ENCODE peak calls at places on chromosomes 12 and 14, in five cellular contexts. One of them, this sample, is unnamed.

GRCh38 chr14:53663709-53664108 is 292.9 kb downstream of the BMP4 start:
- DNase-seq in body of pancreas: no peak
- DNase-seq in epithelial cell of esophagus: peak
- DNase-seq in AG09319: no peak
- DNase-seq in kidney: no peak
- DNase-seq in this sample: no peak

GRCh38 chr12:67068204-67068731 is 200.9 kb upstream of the CAND1 start:
- DNase-seq in body of pancreas: peak
- DNase-seq in epithelial cell of esophagus: peak
- DNase-seq in AG09319: no peak
- DNase-seq in kidney: peak
- DNase-seq in this sample: no peak

GRCh38 chr14:22966783-22967269 is 9.9 kb upstream of the HAUS4 start:
- DNase-seq in body of pancreas: no peak
- DNase-seq in epithelial cell of esophagus: no peak
- DNase-seq in AG09319: no peak
- DNase-seq in kidney: no peak
- DNase-seq in this sample: no peak

GRCh38 chr12:2120982-2121758 is 68.4 kb downstream of the CACNA1C start:
- DNase-seq in body of pancreas: no peak
- DNase-seq in epithelial cell of esophagus: no peak
- DNase-seq in AG09319: no peak
- DNase-seq in kidney: no peak
- DNase-seq in this sample: no peak

GRCh38 chr12:104347374-104348075 is 44.0 kb downstream of the EID3 start:
- DNase-seq in body of pancreas: no peak
- DNase-seq in epithelial cell of esophagus: peak
- DNase-seq in AG09319: no peak
- DNase-seq in kidney: no peak
- DNase-seq in this sample: no peak

GRCh38 chr14:91669867-91670266 is 62.0 kb downstream of the CATSPERB start:
- DNase-seq in body of pancreas: no peak
- DNase-seq in epithelial cell of esophagus: no peak
- DNase-seq in AG09319: no peak
- DNase-seq in kidney: no peak
- DNase-seq in this sample: no peak

GRCh38 chr12:120225852-120226640 is 25.1 kb upstream of the RPLP0 start:
- DNase-seq in body of pancreas: peak
- DNase-seq in epithelial cell of esophagus: peak
- DNase-seq in AG09319: no peak
- DNase-seq in kidney: peak
- DNase-seq in this sample: no peak

GRCh38 chr12:91180162-91180561 is 2.5 kb downstream of the DCN start:
- DNase-seq in body of pancreas: no peak
- DNase-seq in epithelial cell of esophagus: no peak
- DNase-seq in AG09319: no peak
- DNase-seq in kidney: no peak
- DNase-seq in this sample: no peak

GRCh38 chr12:51190820-51191219 is 17.9 kb upstream of the TFCP2 start:
- DNase-seq in body of pancreas: no peak
- DNase-seq in epithelial cell of esophagus: no peak
- DNase-seq in AG09319: no peak
- DNase-seq in kidney: no peak
- DNase-seq in this sample: no peak

GRCh38 chr12:48351022-48351708 is 446 bp upstream of the ZNF641 start:
- DNase-seq in body of pancreas: peak
- DNase-seq in epithelial cell of esophagus: peak
- DNase-seq in AG09319: peak
- DNase-seq in kidney: no peak
- DNase-seq in this sample: no peak

GRCh38 chr14:43147480-43147879 is 1359.6 kb downstream of the FSCB start:
- DNase-seq in body of pancreas: no peak
- DNase-seq in epithelial cell of esophagus: no peak
- DNase-seq in AG09319: no peak
- DNase-seq in kidney: no peak
- DNase-seq in this sample: no peak

GRCh38 chr12:59005195-59005961 is 85.1 kb upstream of the LRIG3 start:
- DNase-seq in body of pancreas: no peak
- DNase-seq in epithelial cell of esophagus: no peak
- DNase-seq in AG09319: peak
- DNase-seq in kidney: no peak
- DNase-seq in this sample: no peak

GRCh38 chr12:57299514-57300016 is 48.6 kb upstream of the STAC3 start:
- DNase-seq in body of pancreas: no peak
- DNase-seq in epithelial cell of esophagus: no peak
- DNase-seq in AG09319: no peak
- DNase-seq in kidney: no peak
- DNase-seq in this sample: no peak

GRCh38 chr14:89911018-89911919 is 43.3 kb downstream of the EFCAB11 start:
- DNase-seq in body of pancreas: peak
- DNase-seq in epithelial cell of esophagus: no peak
- DNase-seq in AG09319: no peak
- DNase-seq in kidney: no peak
- DNase-seq in this sample: no peak

GRCh38 chr12:81759215-81759991 is at the start of gene PPFIA2:
- DNase-seq in body of pancreas: peak
- DNase-seq in epithelial cell of esophagus: peak
- DNase-seq in AG09319: no peak
- DNase-seq in kidney: peak
- DNase-seq in this sample: no peak

GRCh38 chr14:61369097-61369496 is 47.7 kb downstream of the PRKCH start:
- DNase-seq in body of pancreas: no peak
- DNase-seq in epithelial cell of esophagus: no peak
- DNase-seq in AG09319: no peak
- DNase-seq in kidney: no peak
- DNase-seq in this sample: no peak

GRCh38 chr12:49055978-49056754 is 4.4 kb downstream of the KMT2D start:
- DNase-seq in body of pancreas: peak
- DNase-seq in epithelial cell of esophagus: peak
- DNase-seq in AG09319: peak
- DNase-seq in kidney: peak
- DNase-seq in this sample: peak

GRCh38 chr14:94572637-94573303 is 8.5 kb upstream of the SERPINA5 start:
- DNase-seq in body of pancreas: no peak
- DNase-seq in epithelial cell of esophagus: no peak
- DNase-seq in AG09319: no peak
- DNase-seq in kidney: no peak
- DNase-seq in this sample: no peak

GRCh38 chr14:76154539-76155126 is 2.9 kb downstream of the GPATCH2L start:
- DNase-seq in body of pancreas: no peak
- DNase-seq in epithelial cell of esophagus: no peak
- DNase-seq in AG09319: no peak
- DNase-seq in kidney: no peak
- DNase-seq in this sample: no peak

GRCh38 chr14:37122288-37122687 is 50.1 kb downstream of the SLC25A21 start:
- DNase-seq in body of pancreas: no peak
- DNase-seq in epithelial cell of esophagus: peak
- DNase-seq in AG09319: no peak
- DNase-seq in kidney: no peak
- DNase-seq in this sample: no peak

GRCh38 chr12:53997324-53998173 is 2.4 kb upstream of the HOXC9 start:
- DNase-seq in body of pancreas: no peak
- DNase-seq in epithelial cell of esophagus: no peak
- DNase-seq in AG09319: no peak
- DNase-seq in kidney: peak
- DNase-seq in this sample: no peak

GRCh38 chr12:69534389-69534822 is 50.9 kb upstream of the CCT2 start:
- DNase-seq in body of pancreas: peak
- DNase-seq in epithelial cell of esophagus: peak
- DNase-seq in AG09319: peak
- DNase-seq in kidney: no peak
- DNase-seq in this sample: peak

GRCh38 chr12:131608740-131609665 is 101.9 kb upstream of the SFSWAP start:
- DNase-seq in body of pancreas: peak
- DNase-seq in epithelial cell of esophagus: peak
- DNase-seq in AG09319: peak
- DNase-seq in kidney: no peak
- DNase-seq in this sample: no peak

GRCh38 chr14:54564799-54565235 is 2.1 kb upstream of the SAMD4A start:
- DNase-seq in body of pancreas: no peak
- DNase-seq in epithelial cell of esophagus: peak
- DNase-seq in AG09319: peak
- DNase-seq in kidney: no peak
- DNase-seq in this sample: no peak

GRCh38 chr14:53646925-53647324 is 309.7 kb downstream of the BMP4 start:
- DNase-seq in body of pancreas: no peak
- DNase-seq in epithelial cell of esophagus: no peak
- DNase-seq in AG09319: no peak
- DNase-seq in kidney: no peak
- DNase-seq in this sample: no peak

GRCh38 chr12:47362131-47362686 is 282.4 kb upstream of the AMIGO2 start:
- DNase-seq in body of pancreas: no peak
- DNase-seq in epithelial cell of esophagus: no peak
- DNase-seq in AG09319: no peak
- DNase-seq in kidney: no peak
- DNase-seq in this sample: no peak

GRCh38 chr12:77253321-77253720 is 188.0 kb upstream of the E2F7 start:
- DNase-seq in body of pancreas: no peak
- DNase-seq in epithelial cell of esophagus: no peak
- DNase-seq in AG09319: no peak
- DNase-seq in kidney: no peak
- DNase-seq in this sample: no peak

GRCh38 chr12:78628701-78629100 is 235.9 kb upstream of the SYT1 start:
- DNase-seq in body of pancreas: no peak
- DNase-seq in epithelial cell of esophagus: no peak
- DNase-seq in AG09319: no peak
- DNase-seq in kidney: no peak
- DNase-seq in this sample: no peak

GRCh38 chr12:3752096-3752709 is 706 bp downstream of the CRACR2A start:
- DNase-seq in body of pancreas: peak
- DNase-seq in epithelial cell of esophagus: no peak
- DNase-seq in AG09319: no peak
- DNase-seq in kidney: peak
- DNase-seq in this sample: no peak

GRCh38 chr12:16184691-16185090 is 92.8 kb downstream of the SLC15A5 start:
- DNase-seq in body of pancreas: no peak
- DNase-seq in epithelial cell of esophagus: no peak
- DNase-seq in AG09319: no peak
- DNase-seq in kidney: no peak
- DNase-seq in this sample: no peak

DNA sequence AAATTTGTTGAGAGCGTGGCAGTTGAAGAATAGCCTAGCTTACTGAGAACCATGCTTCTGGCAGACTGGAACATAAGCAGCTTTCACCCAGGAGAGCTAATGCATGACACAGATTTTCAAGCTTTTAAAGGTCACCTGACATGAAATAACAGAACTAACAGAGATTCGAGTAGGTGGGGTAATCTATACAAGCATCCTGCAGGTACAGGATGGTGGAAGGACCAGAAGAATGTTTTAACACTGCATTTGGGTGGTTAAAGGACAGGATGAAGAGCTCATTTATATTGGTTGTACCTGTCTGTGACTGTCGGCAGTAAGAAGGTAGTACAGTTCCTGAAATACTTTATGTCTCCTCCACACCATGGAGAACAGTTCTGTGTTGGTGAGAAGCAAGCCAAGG is 8.9 kb downstream of the PELI2 start:
- DNase-seq in body of pancreas: no peak
- DNase-seq in epithelial cell of esophagus: no peak
- DNase-seq in AG09319: no peak
- DNase-seq in kidney: no peak
- DNase-seq in this sample: no peak
- TF ChIP-seq CTCF in body of pancreas: no peak
- TF ChIP-seq CTCF in epithelial cell of esophagus: no peak
- TF ChIP-seq CTCF in AG09319: no peak
- TF ChIP-seq CTCF in kidney: no peak
- TF ChIP-seq CTCF in this sample: no peak

GRCh38 chr12:107612508-107612907 is 73.1 kb upstream of the PWP1 start:
- DNase-seq in body of pancreas: no peak
- DNase-seq in epithelial cell of esophagus: no peak
- DNase-seq in AG09319: no peak
- DNase-seq in kidney: no peak
- DNase-seq in this sample: no peak

GRCh38 chr12:107605293-107605692 is 80.3 kb upstream of the PWP1 start:
- DNase-seq in body of pancreas: no peak
- DNase-seq in epithelial cell of esophagus: no peak
- DNase-seq in AG09319: no peak
- DNase-seq in kidney: no peak
- DNase-seq in this sample: no peak

GRCh38 chr12:107607464-107608392 is 77.9 kb upstream of the PWP1 start:
- DNase-seq in body of pancreas: peak
- DNase-seq in epithelial cell of esophagus: peak
- DNase-seq in AG09319: peak
- DNase-seq in kidney: peak
- DNase-seq in this sample: no peak

GRCh38 chr12:107610030-107610859 is 75.4 kb upstream of the PWP1 start:
- DNase-seq in body of pancreas: peak
- DNase-seq in epithelial cell of esophagus: peak
- DNase-seq in AG09319: peak
- DNase-seq in kidney: no peak
- DNase-seq in this sample: no peak
- TF ChIP-seq CTCF in body of pancreas: peak
- TF ChIP-seq CTCF in epithelial cell of esophagus: peak
- TF ChIP-seq CTCF in AG09319: peak
- TF ChIP-seq CTCF in kidney: peak
- TF ChIP-seq CTCF in this sample: no peak

GRCh38 chr14:66070542-66071319 is 415.4 kb upstream of the CCDC196 start:
- DNase-seq in body of pancreas: peak
- DNase-seq in epithelial cell of esophagus: peak
- DNase-seq in AG09319: no peak
- DNase-seq in kidney: no peak
- DNase-seq in this sample: no peak
- TF ChIP-seq CTCF in body of pancreas: peak
- TF ChIP-seq CTCF in epithelial cell of esophagus: peak
- TF ChIP-seq CTCF in AG09319: peak
- TF ChIP-seq CTCF in kidney: peak
- TF ChIP-seq CTCF in this sample: peak

DNA sequence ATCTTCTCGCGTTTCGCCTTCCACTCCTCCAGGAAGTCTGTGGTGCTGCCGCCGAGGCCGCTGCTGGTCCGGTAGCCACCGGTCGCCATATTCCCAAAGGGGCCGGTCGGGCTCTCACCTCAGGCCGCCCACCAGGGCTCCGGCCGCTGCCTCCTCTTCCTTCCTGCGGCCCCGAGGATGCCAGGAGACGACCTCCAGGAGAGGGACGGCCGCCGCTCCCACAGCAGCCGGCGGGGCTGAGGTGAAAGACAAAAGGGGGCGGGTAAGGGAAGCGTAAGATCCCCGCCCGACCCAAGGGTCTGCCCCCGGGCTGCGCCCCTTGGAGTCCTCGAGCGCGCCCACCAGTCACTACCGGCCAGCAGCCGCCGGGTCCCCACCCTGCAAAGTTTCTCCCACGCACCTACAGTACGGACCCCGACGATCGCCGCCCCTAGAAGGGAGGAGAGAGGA is 583 bp downstream of the PAWR start:
- DNase-seq in body of pancreas: no peak
- DNase-seq in epithelial cell of esophagus: peak
- DNase-seq in AG09319: no peak
- DNase-seq in kidney: peak
- DNase-seq in this sample: no peak
- TF ChIP-seq CTCF in body of pancreas: no peak
- TF ChIP-seq CTCF in epithelial cell of esophagus: no peak
- TF ChIP-seq CTCF in AG09319: no peak
- TF ChIP-seq CTCF in kidney: no peak
- TF ChIP-seq CTCF in this sample: no peak